ENCODE peak calls at places on chromosomes 7 and 10, in four cellular contexts. Y is NCI-H460, K is NCI-H774, U is adipocyte. R is an unnamed sample.

GRCh38 chr10:110498982-110499795 is 1.5 kb downstream of the DUSP5 start:
- DNase-seq in U (peak), Y (peak), K (no peak), R (peak)

GRCh38 chr10:13942030-13942429 is 355.3 kb downstream of the PRPF18 start:
- DNase-seq in K (no peak), Y (no peak), U (no peak), R (no peak)

GRCh38 chr10:73304876-73305275 is 52.4 kb upstream of the MRPS16 start:
- DNase-seq in Y (no peak), U (no peak), K (no peak), R (no peak)

GRCh38 chr10:100637785-100638184 is 102.0 kb downstream of the HIF1AN start:
- DNase-seq in Y (peak), K (no peak), U (no peak), R (no peak)

GRCh38 chr10:14889318-14889717 is 10.7 kb downstream of the SUV39H2 start:
- DNase-seq in U (peak), K (no peak), Y (no peak), R (no peak)

GRCh38 chr7:19128856-19129255 is 11.4 kb upstream of the TWIST1 start:
- DNase-seq in K (no peak), U (peak), Y (no peak), R (no peak)

GRCh38 chr10:48444861-48445841 is 138.7 kb downstream of the MAPK8 start:
- DNase-seq in Y (no peak), K (peak), U (no peak), R (no peak)

GRCh38 chr7:6375346-6376101 is 72.2 kb downstream of the DAGLB start:
- DNase-seq in Y (no peak), K (no peak), U (peak), R (no peak)

GRCh38 chr10:3980139-3980538 is 195.1 kb upstream of the KLF6 start:
- DNase-seq in Y (no peak), U (no peak), K (no peak), R (no peak)

GRCh38 chr7:97006146-97006950 is 995 bp downstream of the DLX6 start:
- DNase-seq in U (peak), Y (no peak), K (no peak), R (peak)

GRCh38 chr7:31065021-31065593 is 13.0 kb downstream of the ADCYAP1R1 start:
- DNase-seq in U (no peak), Y (no peak), K (no peak), R (no peak)